ENCODE peak calls at places on chromosome 17, in four cellular contexts. One of them, this sample, is unnamed.

GRCh38 chr17:47812146-47812920 is 9.3 kb downstream of the OSBPL7 start:
- DNase-seq in K562: no peak
- DNase-seq in GM12878: no peak
- DNase-seq in HepG2: no peak
- DNase-seq in this sample: no peak

GRCh38 chr17:63289931-63290330 is 156.2 kb downstream of the CYB561 start:
- DNase-seq in K562: no peak
- DNase-seq in GM12878: no peak
- DNase-seq in HepG2: no peak
- DNase-seq in this sample: no peak

GRCh38 chr17:64739316-64740058 is 77.4 kb upstream of the SMURF2 start:
- DNase-seq in K562: no peak
- DNase-seq in GM12878: no peak
- DNase-seq in HepG2: peak
- DNase-seq in this sample: no peak

GRCh38 chr17:35773674-35774425 is 13.2 kb downstream of the C17orf50 start:
- DNase-seq in K562: no peak
- DNase-seq in GM12878: no peak
- DNase-seq in HepG2: no peak
- DNase-seq in this sample: no peak

GRCh38 chr17:49086316-49086605 is 46.3 kb upstream of the B4GALNT2 start:
- DNase-seq in K562: no peak
- DNase-seq in GM12878: no peak
- DNase-seq in HepG2: no peak
- DNase-seq in this sample: no peak

GRCh38 chr17:73550561-73550960 is 93.7 kb downstream of the SDK2 start:
- DNase-seq in K562: no peak
- DNase-seq in GM12878: no peak
- DNase-seq in HepG2: no peak
- DNase-seq in this sample: no peak

GRCh38 chr17:31051517-31051916 is 43.3 kb upstream of the NF1 start:
- DNase-seq in K562: no peak
- DNase-seq in GM12878: no peak
- DNase-seq in HepG2: no peak
- DNase-seq in this sample: no peak

GRCh38 chr17:35731239-35731931 is at the start of gene RASL10B:
- DNase-seq in K562: peak
- DNase-seq in GM12878: no peak
- DNase-seq in HepG2: peak
- DNase-seq in this sample: peak

GRCh38 chr17:7806592-7806991 is 27.4 kb upstream of the KDM6B start:
- DNase-seq in K562: no peak
- DNase-seq in GM12878: no peak
- DNase-seq in HepG2: no peak
- DNase-seq in this sample: no peak

GRCh38 chr17:79937981-79938695 is 97.5 kb downstream of the TBC1D16 start:
- DNase-seq in K562: no peak
- DNase-seq in GM12878: no peak
- DNase-seq in HepG2: no peak
- DNase-seq in this sample: no peak

GRCh38 chr17:3918372-3919122 is 2.3 kb upstream of the P2RX1 start:
- DNase-seq in K562: peak
- DNase-seq in GM12878: no peak
- DNase-seq in HepG2: no peak
- DNase-seq in this sample: no peak

GRCh38 chr17:68771867-68772515 is 170.8 kb upstream of the FAM20A start:
- DNase-seq in K562: peak
- DNase-seq in GM12878: no peak
- DNase-seq in HepG2: peak
- DNase-seq in this sample: peak

GRCh38 chr17:30524847-30525246 is 47.6 kb downstream of the GOSR1 start:
- DNase-seq in K562: no peak
- DNase-seq in GM12878: no peak
- DNase-seq in HepG2: no peak
- DNase-seq in this sample: no peak

GRCh38 chr17:64441772-64442549 is 7.0 kb upstream of the MILR1 start:
- DNase-seq in K562: no peak
- DNase-seq in GM12878: no peak
- DNase-seq in HepG2: peak
- DNase-seq in this sample: no peak

GRCh38 chr17:17959520-17960361 is 12.5 kb downstream of the TOM1L2 start:
- DNase-seq in K562: no peak
- DNase-seq in GM12878: peak
- DNase-seq in HepG2: no peak
- DNase-seq in this sample: no peak

GRCh38 chr17:1347681-1348318 is 52.2 kb downstream of the YWHAE start:
- DNase-seq in K562: no peak
- DNase-seq in GM12878: no peak
- DNase-seq in HepG2: no peak
- DNase-seq in this sample: no peak

GRCh38 chr17:19904412-19904811 is 36.7 kb upstream of the ULK2 start:
- DNase-seq in K562: no peak
- DNase-seq in GM12878: no peak
- DNase-seq in HepG2: peak
- DNase-seq in this sample: no peak
- TF ChIP-seq TARDBP in K562: no peak
- TF ChIP-seq TARDBP in GM12878: no peak
- TF ChIP-seq TARDBP in HepG2: no peak
- TF ChIP-seq TARDBP in this sample: no peak

DNA sequence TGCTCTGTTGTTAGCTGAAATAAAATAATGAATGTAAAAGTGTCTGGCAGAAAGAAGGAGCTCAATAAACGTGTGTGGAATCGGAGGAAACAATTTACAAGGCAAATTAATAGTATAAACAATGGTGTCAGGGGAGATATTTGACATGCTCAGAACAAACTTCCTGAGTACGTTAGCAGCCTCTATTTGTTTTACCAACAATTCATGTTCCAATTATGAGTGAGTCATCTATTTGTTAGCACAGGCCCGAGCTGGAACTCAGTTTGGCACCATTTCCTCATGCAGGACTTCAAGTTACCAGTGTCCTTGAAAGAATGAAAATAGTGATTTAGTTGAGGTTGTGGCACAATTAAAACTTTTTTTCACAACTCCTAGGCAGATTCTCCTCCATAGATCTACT is 9.1 kb downstream of the ASIC2 start:
- DNase-seq in K562: no peak
- DNase-seq in GM12878: no peak
- DNase-seq in HepG2: peak
- DNase-seq in this sample: no peak
- TF ChIP-seq TARDBP in K562: no peak
- TF ChIP-seq TARDBP in GM12878: no peak
- TF ChIP-seq TARDBP in HepG2: no peak
- TF ChIP-seq TARDBP in this sample: no peak

GRCh38 chr17:42780816-42781638 is 617 bp downstream of the WNK4 start:
- DNase-seq in K562: no peak
- DNase-seq in GM12878: no peak
- DNase-seq in HepG2: no peak
- DNase-seq in this sample: no peak
- TF ChIP-seq TARDBP in K562: no peak
- TF ChIP-seq TARDBP in GM12878: no peak
- TF ChIP-seq TARDBP in HepG2: peak
- TF ChIP-seq TARDBP in this sample: no peak

GRCh38 chr17:77475012-77475976 is 334.5 kb downstream of the SEC14L1 start:
- DNase-seq in K562: no peak
- DNase-seq in GM12878: no peak
- DNase-seq in HepG2: no peak
- DNase-seq in this sample: no peak
- TF ChIP-seq TARDBP in K562: no peak
- TF ChIP-seq TARDBP in GM12878: no peak
- TF ChIP-seq TARDBP in HepG2: no peak
- TF ChIP-seq TARDBP in this sample: no peak

GRCh38 chr17:40310882-40311391 is 2.0 kb downstream of the RARA start:
- DNase-seq in K562: no peak
- DNase-seq in GM12878: no peak
- DNase-seq in HepG2: no peak
- DNase-seq in this sample: no peak
- TF ChIP-seq TARDBP in K562: no peak
- TF ChIP-seq TARDBP in GM12878: no peak
- TF ChIP-seq TARDBP in HepG2: no peak
- TF ChIP-seq TARDBP in this sample: no peak

DNA sequence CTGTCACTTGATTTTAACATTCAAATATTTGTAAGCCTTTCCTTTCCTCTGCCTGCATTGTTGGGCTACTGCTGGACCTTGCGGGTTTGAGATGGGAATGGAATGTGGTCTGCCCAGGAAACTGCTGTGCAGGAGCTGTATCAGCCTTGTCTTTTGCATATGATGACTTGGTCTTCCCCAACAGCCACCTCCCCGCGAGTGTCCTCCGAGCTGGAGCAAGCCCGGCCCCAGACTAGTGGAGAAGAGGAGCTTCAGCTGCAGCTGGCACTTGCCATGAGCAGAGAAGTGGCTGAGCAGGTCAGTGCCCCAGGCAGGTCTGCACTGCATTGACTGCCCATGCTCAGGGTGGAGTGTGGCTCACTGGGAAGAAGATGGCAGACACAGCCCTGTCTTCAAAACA is 52.8 kb downstream of the B9D1 start:
- DNase-seq in K562: no peak
- DNase-seq in GM12878: no peak
- DNase-seq in HepG2: no peak
- DNase-seq in this sample: no peak
- TF ChIP-seq TARDBP in K562: no peak
- TF ChIP-seq TARDBP in GM12878: no peak
- TF ChIP-seq TARDBP in HepG2: no peak
- TF ChIP-seq TARDBP in this sample: no peak

GRCh38 chr17:67289174-67289876 is 44.3 kb upstream of the HELZ start:
- DNase-seq in K562: no peak
- DNase-seq in GM12878: no peak
- DNase-seq in HepG2: no peak
- DNase-seq in this sample: no peak
- TF ChIP-seq TARDBP in K562: no peak
- TF ChIP-seq TARDBP in GM12878: no peak
- TF ChIP-seq TARDBP in HepG2: no peak
- TF ChIP-seq TARDBP in this sample: no peak

GRCh38 chr17:10290046-10290445 is 82.8 kb downstream of the MYH13 start:
- DNase-seq in K562: no peak
- DNase-seq in GM12878: no peak
- DNase-seq in HepG2: no peak
- DNase-seq in this sample: no peak
- TF ChIP-seq TARDBP in K562: no peak
- TF ChIP-seq TARDBP in GM12878: no peak
- TF ChIP-seq TARDBP in HepG2: no peak
- TF ChIP-seq TARDBP in this sample: no peak

GRCh38 chr17:66713533-66714042 is 121.3 kb upstream of the CACNG5 start:
- DNase-seq in K562: no peak
- DNase-seq in GM12878: peak
- DNase-seq in HepG2: no peak
- DNase-seq in this sample: no peak
- TF ChIP-seq TARDBP in K562: no peak
- TF ChIP-seq TARDBP in GM12878: no peak
- TF ChIP-seq TARDBP in HepG2: no peak
- TF ChIP-seq TARDBP in this sample: no peak

GRCh38 chr17:11332706-11333105 is 91.7 kb downstream of the SHISA6 start:
- DNase-seq in K562: no peak
- DNase-seq in GM12878: no peak
- DNase-seq in HepG2: no peak
- DNase-seq in this sample: no peak

GRCh38 chr17:11334493-11334892 is 93.5 kb downstream of the SHISA6 start:
- DNase-seq in K562: no peak
- DNase-seq in GM12878: no peak
- DNase-seq in HepG2: no peak
- DNase-seq in this sample: no peak

GRCh38 chr17:11326492-11326891 is 85.5 kb downstream of the SHISA6 start:
- DNase-seq in K562: no peak
- DNase-seq in GM12878: no peak
- DNase-seq in HepG2: no peak
- DNase-seq in this sample: no peak

GRCh38 chr17:11331790-11332526 is 90.9 kb downstream of the SHISA6 start:
- DNase-seq in K562: no peak
- DNase-seq in GM12878: no peak
- DNase-seq in HepG2: no peak
- DNase-seq in this sample: no peak

DNA sequence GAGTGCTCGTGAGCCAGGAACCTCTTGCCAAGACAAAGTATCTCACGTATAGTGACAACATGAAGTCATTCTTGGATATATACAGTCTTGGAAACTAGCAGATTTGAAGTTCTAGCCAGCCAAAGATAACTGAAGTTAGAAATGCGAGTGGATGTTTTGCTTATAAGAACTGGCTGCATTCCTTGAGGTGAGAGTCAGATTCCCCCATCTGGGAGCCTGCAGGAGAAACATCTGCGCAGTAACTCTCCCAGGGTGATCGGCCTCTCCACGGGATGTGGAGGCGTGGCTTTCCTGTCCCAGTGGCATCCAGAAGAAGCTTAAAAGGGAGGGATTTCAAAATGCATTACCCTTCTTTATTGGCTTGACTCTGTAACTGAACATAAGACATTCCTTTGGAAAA is 89.9 kb downstream of the SHISA6 start:
- DNase-seq in K562: no peak
- DNase-seq in GM12878: no peak
- DNase-seq in HepG2: no peak
- DNase-seq in this sample: no peak
- TF ChIP-seq TARDBP in K562: no peak
- TF ChIP-seq TARDBP in GM12878: no peak
- TF ChIP-seq TARDBP in HepG2: no peak
- TF ChIP-seq TARDBP in this sample: no peak